ENCODE peak calls at places on chromosomes 11 and 22, in four cellular contexts. W is esophagus squamous epithelium; K is HepG2; S is effector memory CD4-positive, alpha-beta T cell. A is an unnamed sample.

GRCh38 chr22:42803454-42803853 is 53.6 kb downstream of the ARFGAP3 start:
- DNase-seq in W (no peak), S (no peak), K (no peak), A (no peak)

GRCh38 chr22:42901790-42902508 is 44.9 kb upstream of the ARFGAP3 start:
- DNase-seq in W (no peak), K (no peak), S (no peak), A (no peak)

GRCh38 chr11:9277176-9277575 is 12.0 kb upstream of the DENND5A start:
- DNase-seq in W (no peak), S (no peak), K (no peak), A (no peak)

GRCh38 chr11:27211370-27212127 is 151.5 kb downstream of the CCDC34 start:
- DNase-seq in W (no peak), S (no peak), K (no peak), A (no peak)

GRCh38 chr11:68009391-68010000 is 631 bp upstream of the ALDH3B1 start:
- DNase-seq in S (no peak), W (no peak), K (no peak), A (no peak)

GRCh38 chr11:67484847-67485311 is 2.1 kb downstream of the AIP start:
- DNase-seq in K (no peak), S (peak; percentile 55), W (no peak), A (no peak)

GRCh38 chr22:24053481-24054226 is 42.5 kb downstream of the CABIN1 start:
- DNase-seq in S (no peak), K (no peak), W (no peak), A (no peak)

GRCh38 chr11:35031869-35032268 is 107.1 kb upstream of the CD44 start:
- DNase-seq in K (no peak), S (no peak), W (no peak), A (no peak)

GRCh38 chr22:50318698-50319411 is 8.0 kb downstream of the DENND6B start:
- DNase-seq in S (no peak), W (no peak), K (no peak), A (no peak)

GRCh38 chr11:3947084-3947483 is 91.6 kb downstream of the STIM1 start:
- DNase-seq in W (no peak), S (peak; percentile 26), K (no peak), A (peak; percentile 80)

GRCh38 chr11:58513747-58514367 is 6.0 kb upstream of the OR5B21 start:
- DNase-seq in K (peak; percentile 51), W (no peak), S (no peak), A (peak; percentile 52)

GRCh38 chr11:73243093-73243485 is 25.0 kb downstream of the P2RY2 start:
- DNase-seq in S (no peak), K (no peak), W (no peak), A (no peak)

GRCh38 chr11:112795896-112796686 is 165.1 kb upstream of the NCAM1 start:
- DNase-seq in S (no peak), K (no peak), W (no peak), A (no peak)

GRCh38 chr11:3016861-3017260 is 24.7 kb upstream of the NAP1L4 start:
- DNase-seq in S (no peak), K (no peak), W (no peak), A (no peak)

GRCh38 chr11:31060880-31061279 is 308.7 kb downstream of the DCDC1 start:
- DNase-seq in W (no peak), K (peak; percentile 30), S (no peak), A (peak; percentile 9)

GRCh38 chr11:46306296-46306853 is 28.9 kb downstream of the CREB3L1 start:
- DNase-seq in W (no peak), S (no peak), K (no peak), A (no peak)

GRCh38 chr22:38973289-38974169 is 8.6 kb upstream of the APOBEC3B start:
- DNase-seq in S (peak; percentile 13), K (peak; percentile 42), W (no peak), A (peak; percentile 40)

GRCh38 chr11:34468209-34468841 is 29.6 kb downstream of the CAT start:
- DNase-seq in W (no peak), K (peak; percentile 30), S (no peak), A (no peak)

GRCh38 chr11:14927146-14927545 is 35.1 kb upstream of the CYP2R1 start:
- DNase-seq in K (no peak), S (no peak), W (no peak), A (peak; percentile 0)

GRCh38 chr11:96464695-96465307 is 75.0 kb downstream of the JRKL start:
- DNase-seq in K (peak; percentile 68), S (no peak), W (no peak), A (peak; percentile 81)
- H3K4me3 ChIP-seq in K (no peak overlapping the region), S (no peak overlapping the region), W (no peak overlapping the region), A (no peak overlapping the region)

DNA sequence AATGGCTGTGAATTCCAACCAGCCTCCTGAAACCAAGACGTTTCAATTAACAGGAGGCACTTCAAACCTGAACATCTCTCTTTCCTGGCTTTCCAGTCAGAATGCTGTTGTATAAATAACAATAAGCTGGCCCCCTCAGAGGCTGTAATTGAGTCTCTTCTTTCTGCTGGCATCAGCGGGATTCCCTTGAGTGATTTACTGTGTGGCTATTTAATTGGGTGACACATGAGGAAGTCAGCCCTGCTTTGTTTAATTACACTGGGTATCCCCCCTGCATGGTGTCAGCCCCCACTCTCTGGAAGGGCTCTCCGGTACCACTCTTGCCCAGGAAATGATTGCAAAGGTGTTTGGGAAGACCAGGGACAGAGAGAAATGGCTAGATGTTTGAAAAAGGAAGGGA is 101.6 kb downstream of the NTM start:
- DNase-seq in W (no peak), K (no peak), S (no peak), A (no peak)
- H3K4me1 ChIP-seq in W (no peaks in the 10 kb centered on the region), K (no peaks in the 10 kb centered on the region), S (no peaks in the 10 kb centered on the region), A (no peaks in the 10 kb centered on the region)

DNA sequence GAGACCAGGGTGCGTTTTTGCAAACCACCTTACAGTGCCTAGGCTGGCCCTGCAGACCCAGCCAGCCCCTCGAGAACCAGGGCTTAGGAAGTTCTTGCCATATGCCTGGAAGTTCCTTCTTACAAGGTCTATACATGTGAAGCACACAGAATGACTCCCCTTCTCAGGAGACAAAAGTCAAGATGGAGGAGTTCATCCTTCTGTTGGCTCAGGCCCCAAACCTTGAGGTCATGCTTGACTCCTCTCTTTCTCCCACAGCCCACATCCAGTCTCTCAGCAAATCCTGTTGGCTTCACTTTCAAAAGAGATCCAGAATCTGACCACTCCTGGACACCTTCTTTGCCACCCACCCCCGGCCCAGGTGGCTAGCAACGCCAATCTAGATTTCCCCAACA is 1.7 kb upstream of the CD248 start:
- DNase-seq in W (no peak), K (no peak), S (no peak), A (no peak)
- H3K4me3 ChIP-seq in W (no peak overlapping the region), K (no peak overlapping the region), S (no peak overlapping the region), A (no peak overlapping the region)

DNA sequence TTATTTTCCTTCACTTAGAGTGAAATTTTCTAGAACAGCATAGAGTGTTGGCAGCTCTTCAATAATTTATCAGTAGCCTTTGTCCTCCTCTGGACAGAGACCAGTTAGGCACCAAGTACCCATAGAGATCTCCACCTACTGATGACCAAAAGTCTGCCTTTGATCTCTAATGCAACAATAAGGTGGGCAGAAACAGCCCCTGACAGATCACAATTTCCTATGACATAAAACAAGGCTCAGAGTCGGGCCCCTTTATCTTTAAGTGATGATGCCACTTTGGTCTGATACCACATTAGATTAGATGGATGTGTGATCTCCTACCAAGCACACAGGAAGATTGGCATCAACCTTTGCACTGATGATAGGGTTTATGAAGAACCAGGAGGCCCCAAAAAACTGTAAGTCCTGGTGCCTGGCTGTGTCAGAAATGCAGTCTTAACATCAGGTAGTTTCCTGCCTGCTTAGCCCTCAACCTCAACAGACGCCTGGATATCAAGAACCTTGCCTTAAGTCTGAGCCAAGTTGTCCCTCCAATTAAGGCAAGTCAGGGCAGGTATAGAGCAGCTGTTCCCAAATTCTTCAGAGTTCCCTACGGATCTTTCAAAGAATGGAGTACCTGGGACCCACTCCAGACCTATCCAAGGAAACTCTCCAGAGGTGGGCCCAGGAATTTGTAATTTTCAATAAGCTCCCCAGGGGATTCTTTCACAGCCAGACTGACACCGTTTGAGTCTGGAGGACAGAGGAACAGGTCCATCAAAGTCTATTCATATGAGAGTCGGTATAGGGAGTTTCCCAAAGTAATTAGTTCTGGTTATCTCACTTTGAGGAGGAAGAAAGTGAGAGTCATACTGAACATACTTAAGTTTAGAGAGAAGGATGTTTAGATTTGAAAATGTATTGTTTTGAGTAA is 30.6 kb upstream of the TMPRSS4 start:
- DNase-seq in S (peak; percentile 31), W (no peak), K (no peak), A (no peak)
- H3K4me1 ChIP-seq in S (peaks cover 83% of the 10 kb centered on the region), W (no peaks in the 10 kb centered on the region), K (no peaks in the 10 kb centered on the region), A (no peaks in the 10 kb centered on the region)

A was measured in cardiac muscle cell.